ENCODE peak calls at places on chromosomes 13 and 19, in five cellular contexts. V is H1, C is HepG2, K is GM12878, W is K562. Q is an unnamed sample.

GRCh38 chr13:93361703-93362102 is 135.1 kb downstream of the GPC6 start:
- DNase-seq in K (no peak), V (no peak), C (peak), W (peak), Q (no peak)

GRCh38 chr19:52492201-52492960 is 35.1 kb upstream of the ZNF808 start:
- DNase-seq in W (peak), V (peak), K (no peak), C (no peak), Q (peak)

GRCh38 chr13:46354143-46355087 is 32.6 kb downstream of the RUBCNL start:
- DNase-seq in V (no peak), C (peak), K (peak), W (no peak), Q (no peak)

GRCh38 chr19:49327878-49328544 is 3.0 kb upstream of the SLC6A16 start:
- DNase-seq in V (no peak), W (peak), C (peak), K (no peak), Q (peak)

GRCh38 chr19:32720216-32720935 is 809 bp downstream of the TDRD12 start:
- DNase-seq in W (no peak), C (no peak), K (no peak), V (no peak), Q (peak)

GRCh38 chr13:109309625-109310363 is 476.6 kb downstream of the IRS2 start:
- DNase-seq in V (no peak), W (no peak), K (no peak), C (peak), Q (no peak)

GRCh38 chr13:102904408-102904862 is 58.6 kb downstream of the ERCC5 start:
- DNase-seq in W (no peak), K (no peak), C (no peak), V (no peak), Q (no peak)

GRCh38 chr13:48398450-48399095 is 14.3 kb downstream of the LPAR6 start:
- DNase-seq in V (no peak), W (no peak), K (no peak), C (no peak), Q (no peak)

GRCh38 chr19:7887408-7888144 is 734 bp upstream of the LRRC8E start:
- DNase-seq in V (no peak), K (no peak), W (no peak), C (no peak), Q (peak)

GRCh38 chr19:7500811-7501450 is 12.1 kb upstream of the PEX11G start:
- DNase-seq in C (peak), K (no peak), W (peak), V (peak), Q (peak)

GRCh38 chr19:49528211-49528771 is 488 bp downstream of the RCN3 start:
- DNase-seq in W (peak), V (peak), K (no peak), C (no peak), Q (peak)

GRCh38 chr13:30022256-30022655 is 171.8 kb upstream of the UBL3 start:
- DNase-seq in V (no peak), W (no peak), C (no peak), K (no peak), Q (no peak)

GRCh38 chr13:97018029-97018819 is 23.9 kb upstream of the OXGR1 start:
- DNase-seq in K (no peak), C (peak), V (peak), W (peak), Q (peak)

GRCh38 chr13:50410921-50411712 is 395.9 kb downstream of the KCNRG start:
- DNase-seq in C (peak), K (no peak), V (no peak), W (peak), Q (no peak)

GRCh38 chr19:30222993-30223865 is 149.0 kb upstream of the ZNF536 start:
- DNase-seq in K (no peak), V (peak), W (no peak), C (no peak), Q (peak)

GRCh38 chr13:27170221-27170520 is 1.4 kb downstream of the USP12 start:
- DNase-seq in C (no peak), K (no peak), W (no peak), V (no peak), Q (no peak)

GRCh38 chr19:44757057-44757734 is 8.7 kb downstream of the BCL3 start:
- DNase-seq in W (peak), K (no peak), V (peak), C (no peak), Q (peak)

GRCh38 chr13:70613295-70613694 is 505.0 kb upstream of the KLHL1 start:
- DNase-seq in V (no peak), C (no peak), K (no peak), W (no peak), Q (peak)

GRCh38 chr19:17996826-17997316 is 11.1 kb upstream of the ARRDC2 start:
- DNase-seq in K (no peak), V (peak), C (peak), W (peak), Q (peak)

GRCh38 chr19:29098863-29099481 is 114.0 kb downstream of the UQCRFS1 start:
- DNase-seq in V (no peak), K (no peak), C (no peak), W (peak), Q (no peak)

GRCh38 chr13:75533866-75534265 is 3.8 kb downstream of the COMMD6 start:
- DNase-seq in C (no peak), W (no peak), K (no peak), V (no peak), Q (no peak)

GRCh38 chr13:39016789-39017188 is 21.1 kb downstream of the PROSER1 start:
- DNase-seq in W (peak), K (no peak), C (peak), V (no peak), Q (peak)

GRCh38 chr13:39526499-39526898 is 76.5 kb downstream of the LHFPL6 start:
- DNase-seq in K (no peak), V (no peak), C (no peak), W (no peak), Q (no peak)

GRCh38 chr19:52993342-52994178 is 20.2 kb upstream of the ERVV-1 start:
- DNase-seq in W (peak), K (no peak), C (no peak), V (peak), Q (peak)

GRCh38 chr13:98797456-98797855 is 45.0 kb upstream of the SLC15A1 start:
- DNase-seq in V (no peak), W (no peak), K (no peak), C (no peak), Q (no peak)

GRCh38 chr19:54875506-54875905 is 1.5 kb downstream of the FCAR start:
- DNase-seq in W (no peak), K (no peak), C (no peak), V (no peak), Q (no peak)

GRCh38 chr13:22061371-22061805 is 390.5 kb downstream of the FGF9 start:
- DNase-seq in K (peak), W (no peak), V (no peak), C (no peak), Q (peak)

GRCh38 chr19:9835507-9835949 is 410 bp downstream of the PIN1 start:
- DNase-seq in V (no peak), C (no peak), K (no peak), W (peak), Q (no peak)

GRCh38 chr13:26502826-26503225 is 54.7 kb upstream of the WASF3 start:
- DNase-seq in C (no peak), K (no peak), W (no peak), V (no peak), Q (peak)

GRCh38 chr19:8069116-8069973 is 16.8 kb downstream of the CCL25 start:
- DNase-seq in K (no peak), W (peak), V (peak), C (no peak), Q (peak)

GRCh38 chr19:56321981-56322558 is 7.4 kb upstream of the ZSCAN5A start:
- DNase-seq in C (no peak), W (peak), K (no peak), V (no peak), Q (no peak)

GRCh38 chr19:47243776-47244547 is 12.4 kb upstream of the CCDC9 start:
- DNase-seq in W (peak), K (no peak), C (peak), V (peak), Q (peak)

GRCh38 chr13:58907347-58907746 is 1256.4 kb downstream of the DIAPH3 start:
- DNase-seq in V (no peak), K (no peak), C (no peak), W (no peak), Q (no peak)

DNA sequence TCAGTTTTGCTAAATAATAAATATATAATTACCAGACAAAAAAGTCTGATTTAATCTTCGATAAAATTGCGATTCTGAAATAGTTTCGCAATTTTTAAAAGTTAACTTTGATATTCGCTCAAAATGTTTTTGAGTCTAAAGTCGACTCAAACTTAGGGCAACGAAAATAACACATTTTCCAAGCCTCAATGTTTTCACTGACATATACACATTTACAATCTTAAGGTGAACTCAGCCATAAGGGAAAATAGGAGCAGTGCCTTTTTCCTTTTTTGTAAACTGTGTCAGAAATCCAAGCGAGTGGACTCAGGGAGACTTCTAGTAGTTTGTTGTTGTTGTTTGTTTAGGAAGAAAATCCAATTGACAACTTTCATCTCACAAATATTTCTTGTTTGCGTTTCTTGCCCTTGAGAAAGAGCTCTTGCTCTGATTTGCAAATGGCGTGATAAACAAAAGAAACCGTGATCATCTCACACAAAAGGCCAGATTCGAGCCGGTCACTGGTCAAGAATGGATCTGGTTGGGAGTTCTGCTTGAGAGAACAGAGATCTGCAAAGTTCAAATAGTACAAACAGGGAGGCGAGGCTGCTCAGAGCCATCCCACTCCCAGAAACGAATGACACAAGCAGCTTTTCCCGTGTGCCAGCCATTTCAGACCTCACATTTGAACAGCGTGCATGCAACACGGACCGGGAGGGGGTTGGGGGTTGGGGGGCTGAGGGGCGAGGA is 2.1 kb downstream of the SOX21 start:
- DNase-seq in K (no peak), C (no peak), W (no peak), V (no peak), Q (peak)
- TF ChIP-seq EZH2 in K (no peak), C (no peak), W (no peak), V (no peak), Q (peak)

GRCh38 chr13:114144606-114145244 is 12.3 kb upstream of the RASA3 start:
- DNase-seq in V (no peak), C (no peak), K (no peak), W (no peak), Q (no peak)
- TF ChIP-seq CREB1 in V (no peak), C (no peak), K (no peak), W (no peak), Q (no peak)

GRCh38 chr19:1467512-1468273 is 11.3 kb downstream of the C19orf25 start:
- DNase-seq in C (no peak), V (peak), W (no peak), K (no peak), Q (no peak)
- TF ChIP-seq EZH2 in C (no peak), V (no peak), W (no peak), K (no peak), Q (peak)

DNA sequence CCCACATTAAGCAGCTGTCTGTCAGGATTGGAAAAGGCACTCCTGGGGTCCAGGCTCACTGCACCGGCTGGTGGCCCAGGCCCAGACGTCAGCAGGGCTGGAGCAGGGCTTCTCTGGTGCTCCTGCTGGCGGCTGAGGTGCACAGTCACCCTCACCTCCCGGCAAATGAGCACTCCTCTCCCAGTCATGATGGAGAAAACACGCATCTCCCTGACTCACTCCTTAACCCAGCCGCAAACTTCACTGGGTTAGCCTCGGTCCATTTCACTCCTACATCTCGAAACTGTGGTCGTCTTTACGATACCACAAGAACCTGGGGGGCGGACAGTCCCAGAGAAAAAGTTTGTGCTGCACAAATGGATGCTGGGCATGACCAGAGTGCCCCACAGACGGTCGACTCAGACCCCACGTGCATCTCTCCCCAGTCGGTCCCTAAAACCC is 3.3 kb upstream of the RASA3 start:
- DNase-seq in V (peak), W (no peak), K (no peak), C (no peak), Q (no peak)
- TF ChIP-seq CREB1 in V (no peak), W (no peak), K (no peak), C (no peak), Q (no peak)

DNA sequence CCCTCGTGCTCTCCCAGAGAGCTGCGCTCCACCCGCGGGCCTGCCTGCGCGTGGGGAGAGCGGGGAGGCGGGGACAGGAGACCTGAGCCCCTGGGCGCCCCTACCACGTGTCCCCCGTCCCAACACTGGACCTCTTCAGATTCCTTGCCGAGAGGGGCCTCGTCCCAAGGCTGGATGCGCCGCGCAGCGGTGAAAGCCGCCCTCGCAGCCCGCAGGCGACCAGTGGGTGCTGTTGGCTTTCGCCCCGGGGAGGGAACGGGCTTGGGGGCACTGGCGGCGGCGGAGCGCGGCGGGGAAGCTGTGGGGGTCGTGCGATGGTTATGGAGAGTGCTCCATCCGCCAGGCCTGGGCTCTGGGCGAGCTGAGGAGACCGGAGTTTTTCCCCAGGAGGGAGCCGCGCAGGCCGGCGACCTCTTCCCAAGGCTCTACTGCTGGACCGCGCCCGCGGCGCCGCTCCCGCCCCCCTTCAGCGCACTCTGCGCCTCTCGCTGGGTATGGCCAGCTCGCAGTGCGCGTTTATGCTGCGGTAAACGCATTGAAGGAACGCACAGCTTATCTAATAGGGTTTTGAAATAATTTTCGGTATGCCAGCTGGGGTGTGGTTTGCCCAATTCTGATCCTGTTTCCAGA is 17.2 kb upstream of the RNF17 start:
- DNase-seq in C (no peak), K (no peak), W (no peak), V (peak), Q (peak)
- TF ChIP-seq EZH2 in C (no peak), K (no peak), W (no peak), V (no peak), Q (peak)

DNA sequence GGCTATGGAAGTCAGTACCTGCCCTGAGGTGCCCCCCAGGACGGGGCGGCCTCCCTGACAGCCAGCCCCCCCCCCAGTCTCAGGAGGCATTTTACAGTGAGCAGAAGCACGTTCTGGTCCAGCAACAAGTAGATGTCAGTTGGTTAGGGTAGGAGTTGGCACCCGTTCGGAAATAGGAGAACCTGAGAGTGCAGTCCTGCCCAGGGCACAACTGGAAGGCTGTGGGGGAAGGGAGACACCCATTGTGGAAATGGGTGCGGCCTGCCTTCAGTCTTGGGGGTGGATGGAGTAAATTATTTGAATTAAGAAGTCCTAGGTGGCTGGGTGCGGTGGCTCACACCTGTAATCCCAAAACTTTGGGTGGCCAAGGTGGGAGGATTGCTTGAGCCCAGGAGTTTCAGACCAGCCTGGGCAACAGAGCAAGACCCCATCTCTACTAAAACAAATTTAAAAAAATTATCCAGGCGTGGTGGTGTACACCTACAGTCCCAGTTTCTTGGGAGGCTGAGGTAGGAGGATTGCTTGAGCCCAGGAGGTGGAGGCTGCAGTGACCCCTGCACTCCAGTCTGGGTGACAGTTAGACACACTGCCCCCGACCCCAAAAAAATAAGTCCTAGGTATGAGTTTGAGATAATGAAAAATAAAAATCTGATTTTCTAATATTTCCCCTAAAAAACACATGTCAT is 1.2 kb downstream of the CIRBP start:
- DNase-seq in V (no peak), K (no peak), W (no peak), C (no peak), Q (peak)
- TF ChIP-seq CREB1 in V (peak), K (no peak), W (no peak), C (no peak), Q (no peak)

DNA sequence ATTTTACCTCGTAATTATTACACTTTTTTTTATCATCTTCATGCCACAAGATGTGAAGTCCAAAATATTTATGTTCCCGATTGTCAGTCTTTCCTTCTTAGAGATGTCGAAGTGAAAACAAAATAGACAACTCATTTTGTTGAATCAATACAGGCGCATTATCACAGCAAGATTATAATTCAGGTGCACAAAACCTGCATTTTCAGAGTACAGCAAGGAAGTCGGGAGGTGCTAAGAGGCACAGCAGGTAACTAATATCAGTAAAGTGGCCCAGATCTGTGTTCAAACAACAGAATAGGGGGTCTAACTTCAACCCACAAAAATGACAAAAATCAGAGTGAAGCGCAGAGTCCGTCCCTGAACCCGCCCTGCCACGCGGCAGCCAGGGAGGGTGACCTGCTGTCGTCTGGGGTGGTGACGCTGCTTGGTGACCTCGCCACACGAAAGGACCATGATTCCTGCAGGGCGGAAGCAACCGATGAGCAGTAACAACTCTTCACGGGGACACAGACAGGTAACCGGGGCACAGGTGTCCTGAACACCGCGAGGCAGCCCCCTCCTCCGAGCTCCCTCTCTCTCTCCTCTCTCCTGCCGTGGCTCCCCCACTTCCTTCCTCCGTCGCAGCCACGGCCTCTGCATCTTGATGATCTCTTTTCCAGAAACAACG is 50.9 kb upstream of the SPACA7 start:
- DNase-seq in V (no peak), K (no peak), C (no peak), W (no peak), Q (no peak)
- TF ChIP-seq EZH2 in V (no peak), K (no peak), C (peak), W (no peak), Q (no peak)

GRCh38 chr19:6221220-6221877 is 58.4 kb downstream of the MLLT1 start:
- DNase-seq in V (no peak), W (no peak), K (no peak), C (no peak), Q (no peak)
- TF ChIP-seq CREB1 in V (no peak), W (no peak), K (no peak), C (no peak), Q (no peak)

GRCh38 chr19:15436826-15437110 is 13.0 kb downstream of the WIZ start:
- DNase-seq in W (no peak), V (no peak), C (no peak), K (no peak), Q (no peak)

GRCh38 chr19:15437355-15438123 is 12.2 kb downstream of the WIZ start:
- DNase-seq in V (no peak), C (peak), W (no peak), K (no peak), Q (no peak)

GRCh38 chr19:15438577-15438976 is 11.2 kb downstream of the WIZ start:
- DNase-seq in K (no peak), V (no peak), W (no peak), C (no peak), Q (no peak)

GRCh38 chr19:15439078-15439799 is 10.5 kb downstream of the WIZ start:
- DNase-seq in C (no peak), V (no peak), W (no peak), K (no peak), Q (no peak)

GRCh38 chr19:15438124-15438496 is 11.6 kb downstream of the WIZ start:
- DNase-seq in K (no peak), V (no peak), W (no peak), C (peak), Q (no peak)
- TF ChIP-seq EZH2 in K (no peak), V (no peak), W (no peak), C (no peak), Q (no peak)

Q was measured in GM23338.